ENCODE peak calls at places on chromosomes 1 and 21, in six cellular contexts. A is CD4-positive, alpha-beta memory T cell; J is MM.1S; Z is activated effector memory CD4-positive, alpha-beta T cell treated with Interleukin-2 at 50 U/mL for 16 hours; F is NCI-H2171; M is activated naive CD8-positive, alpha-beta T cell treated with anti-CD3 and anti-CD28 coated beads, Interleukin-2, amount 50 U/mL, for 24 hours. D is an unnamed sample.

GRCh38 chr1:3469104-3469848 is 14.8 kb downstream of the ARHGEF16 start:
- DNase-seq in A (no peak), J (no peak), Z (no peak), F (no peak), M (no peak), D (no peak)

GRCh38 chr1:29122662-29122986 is 1.1 kb downstream of the TMEM200B start:
- DNase-seq in A (no peak), J (no peak), Z (no peak), F (no peak), M (peak; percentile 26), D (peak; percentile 75)

GRCh38 chr1:33177996-33178540 is 3.8 kb downstream of the TRIM62 start:
- DNase-seq in A (no peak), J (no peak), Z (no peak), F (no peak), M (no peak), D (no peak)

GRCh38 chr1:151641229-151641628 is 29.4 kb downstream of the SNX27 start:
- DNase-seq in A (no peak), J (no peak), Z (no peak), F (no peak), M (no peak), D (no peak)

GRCh38 chr1:200934676-200935245 is 40.1 kb downstream of the INAVA start:
- DNase-seq in A (no peak), J (no peak), Z (no peak), F (no peak), M (no peak), D (no peak)

GRCh38 chr1:30695481-30695880 is 27.9 kb downstream of the MATN1 start:
- DNase-seq in A (no peak), J (no peak), Z (no peak), F (no peak), M (no peak), D (no peak)

GRCh38 chr21:41011968-41012367 is 156.0 kb upstream of the BACE2 start:
- DNase-seq in A (no peak), J (no peak), Z (no peak), F (no peak), M (no peak), D (no peak)

GRCh38 chr1:85321237-85321964 is 45.0 kb upstream of the BCL10 start:
- DNase-seq in A (no peak), J (no peak), Z (no peak), F (peak; percentile 70), M (peak; percentile 26), D (no peak)

GRCh38 chr1:184792450-184792969 is 37.9 kb upstream of the EDEM3 start:
- DNase-seq in A (no peak), J (peak; percentile 51), Z (no peak), F (no peak), M (peak; percentile 9), D (no peak)

GRCh38 chr1:3001471-3002348 is 19.6 kb upstream of the ACTRT2 start:
- DNase-seq in A (no peak), J (no peak), Z (no peak), F (no peak), M (no peak), D (no peak)